ENCODE peak calls at places on chromosomes 7 and 10, in ten cellular contexts. X is suprapubic skin, H is uterus, D is K562, Q is stomach, J is right lobe of liver, Y is HCT116, G is H54, S is thyroid gland, A is A549. T is an unnamed sample.

GRCh38 chr7:156703209-156703608 is 62.6 kb downstream of the RNF32 start:
- DNase-seq in D (no peak), G (no peak), S (peak), H (no peak), A (no peak), Q (no peak), Y (no peak), X (no peak), J (no peak), T (no peak)

GRCh38 chr10:117884592-117884991 is 162.1 kb downstream of the RAB11FIP2 start:
- DNase-seq in Y (no peak), X (no peak), S (no peak), H (no peak), D (no peak), J (no peak), G (no peak), Q (no peak), A (no peak), T (no peak)

GRCh38 chr10:112362833-112363232 is 11.1 kb upstream of the ACSL5 start:
- DNase-seq in H (peak), D (no peak), S (no peak), X (no peak), Y (no peak), Q (no peak), G (no peak), A (no peak), J (peak), T (no peak)

GRCh38 chr10:62082729-62083412 is 181.4 kb downstream of the ARID5B start:
- DNase-seq in Q (no peak), S (no peak), Y (no peak), G (no peak), A (peak), J (no peak), D (no peak), X (no peak), H (no peak), T (no peak)

GRCh38 chr10:60473557-60473956 is 83.9 kb upstream of the ANK3 start:
- DNase-seq in G (no peak), D (no peak), A (peak), J (no peak), S (no peak), Q (no peak), H (no peak), X (no peak), Y (no peak), T (no peak)

GRCh38 chr7:44740040-44740439 is 8.6 kb upstream of the ZMIZ2 start:
- DNase-seq in Q (no peak), D (no peak), X (no peak), H (no peak), G (no peak), Y (no peak), A (no peak), J (no peak), S (no peak), T (no peak)

GRCh38 chr7:75596727-75597614 is 104.9 kb downstream of the SPDYE5 start:
- DNase-seq in Y (no peak), A (peak), S (no peak), J (no peak), X (no peak), G (peak), H (no peak), D (peak), Q (no peak), T (peak)

GRCh38 chr7:151459726-151460473 is 20.0 kb upstream of the CRYGN start:
- DNase-seq in X (peak), Y (peak), J (peak), S (peak), A (peak), Q (peak), D (no peak), H (peak), G (peak), T (no peak)

GRCh38 chr7:3673524-3673923 is 372.5 kb downstream of the SDK1 start:
- DNase-seq in J (no peak), Q (peak), D (peak), X (no peak), G (peak), H (no peak), Y (no peak), S (peak), A (peak), T (peak)

GRCh38 chr10:113921571-113922370 is 67.3 kb downstream of the NHLRC2 start:
- DNase-seq in X (no peak), H (no peak), Y (no peak), Q (no peak), S (no peak), G (no peak), J (no peak), A (no peak), D (no peak), T (no peak)

GRCh38 chr10:98611432-98611831 is 164.7 kb upstream of the HPS1 start:
- DNase-seq in S (no peak), H (no peak), A (no peak), X (no peak), Q (no peak), Y (no peak), D (no peak), G (no peak), J (no peak), T (no peak)

GRCh38 chr10:104052351-104052885 is 33.3 kb downstream of the COL17A1 start:
- DNase-seq in X (no peak), S (no peak), Y (no peak), Q (peak), A (peak), J (no peak), D (no peak), G (no peak), H (no peak), T (no peak)

GRCh38 chr7:43700059-43700501 is 29.2 kb downstream of the COA1 start:
- DNase-seq in X (no peak), G (no peak), Q (no peak), Y (peak), A (peak), S (no peak), D (peak), H (no peak), J (no peak), T (peak)

GRCh38 chr10:74322141-74322540 is 171.1 kb downstream of the ADK start:
- DNase-seq in A (no peak), J (no peak), G (no peak), X (no peak), Q (no peak), Y (no peak), H (no peak), S (no peak), D (no peak), T (peak)

GRCh38 chr7:41207141-41207540 is 495.7 kb downstream of the INHBA start:
- DNase-seq in H (no peak), G (no peak), Y (no peak), X (no peak), Q (no peak), J (no peak), S (no peak), A (no peak), D (no peak), T (no peak)

GRCh38 chr10:119693262-119693957 is 32.4 kb upstream of the INPP5F start:
- DNase-seq in X (no peak), H (no peak), Y (no peak), A (no peak), S (no peak), J (no peak), D (no peak), Q (no peak), G (no peak), T (peak)

GRCh38 chr7:151062399-151063211 is 3.2 kb downstream of the SLC4A2 start:
- DNase-seq in X (no peak), J (peak), H (peak), Q (peak), S (no peak), D (peak), G (peak), Y (peak), A (peak), T (no peak)

GRCh38 chr7:115346685-115347084 is 424.8 kb downstream of the MDFIC start:
- DNase-seq in S (no peak), Q (no peak), Y (no peak), A (no peak), D (no peak), J (no peak), H (no peak), X (no peak), G (no peak), T (no peak)

GRCh38 chr7:71237945-71238344 is 106.0 kb downstream of the GALNT17 start:
- DNase-seq in S (peak), D (no peak), A (no peak), X (no peak), Y (no peak), J (no peak), H (peak), G (no peak), Q (no peak), T (no peak)

GRCh38 chr10:69883256-69883655 is 81.5 kb downstream of the COL13A1 start:
- DNase-seq in D (peak), G (no peak), S (peak), Q (peak), A (peak), X (no peak), J (peak), H (no peak), Y (no peak), T (no peak)

GRCh38 chr10:17232276-17232987 is 4.4 kb downstream of the VIM start:
- DNase-seq in J (no peak), A (no peak), H (no peak), Q (no peak), X (no peak), Y (no peak), G (no peak), S (no peak), D (no peak), T (no peak)

GRCh38 chr10:17229717-17229966 is 1.6 kb downstream of the VIM start:
- DNase-seq in S (no peak), G (no peak), Y (no peak), H (no peak), D (no peak), X (peak), J (no peak), A (peak), Q (no peak), T (no peak)

GRCh38 chr10:17229016-17229716 is 1.1 kb downstream of the VIM start:
- DNase-seq in X (peak), H (peak), S (peak), J (peak), Y (no peak), D (peak), G (peak), Q (peak), A (peak), T (peak)

GRCh38 chr10:17228081-17229015 is at the start of gene VIM:
- DNase-seq in H (peak), A (peak), G (peak), Q (peak), D (peak), Y (peak), X (peak), J (peak), S (peak), T (peak)

GRCh38 chr10:17229967-17230682 is 2.1 kb downstream of the VIM start:
- DNase-seq in Y (peak), S (peak), H (peak), X (peak), J (peak), G (no peak), Q (peak), D (peak), A (peak), T (peak)
- TF ChIP-seq POLR2A in Y (no peak), S (no peak), H (peak), X (peak), J (peak), G (peak), Q (no peak), D (peak), A (peak), T (no peak)

DNA sequence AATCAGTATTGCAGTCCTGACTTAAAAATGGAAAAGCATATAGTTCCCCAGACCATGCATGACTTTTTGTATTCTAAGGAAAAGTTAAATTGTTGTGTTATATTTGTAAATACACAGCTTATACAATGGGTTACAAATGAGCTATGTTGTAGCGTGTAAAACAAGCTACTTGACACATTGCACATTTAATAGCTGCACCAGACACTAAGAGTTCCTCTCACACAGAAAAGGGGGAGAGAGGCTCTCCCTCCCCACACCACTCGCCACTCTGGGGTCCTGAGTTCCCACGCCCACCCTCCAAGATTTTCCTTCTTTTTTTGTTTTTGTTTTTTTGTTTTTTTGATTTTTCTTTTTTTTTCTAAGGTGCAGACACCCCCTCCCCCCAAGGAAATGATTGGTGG is 6.3 kb downstream of the KLF6 start:
- DNase-seq in D (no peak), J (no peak), X (no peak), H (no peak), Y (no peak), S (no peak), Q (no peak), G (no peak), A (no peak), T (no peak)
- TF ChIP-seq POLR2A in D (no peak), J (no peak), X (no peak), H (no peak), Y (no peak), S (no peak), Q (no peak), G (no peak), A (no peak), T (no peak)

DNA sequence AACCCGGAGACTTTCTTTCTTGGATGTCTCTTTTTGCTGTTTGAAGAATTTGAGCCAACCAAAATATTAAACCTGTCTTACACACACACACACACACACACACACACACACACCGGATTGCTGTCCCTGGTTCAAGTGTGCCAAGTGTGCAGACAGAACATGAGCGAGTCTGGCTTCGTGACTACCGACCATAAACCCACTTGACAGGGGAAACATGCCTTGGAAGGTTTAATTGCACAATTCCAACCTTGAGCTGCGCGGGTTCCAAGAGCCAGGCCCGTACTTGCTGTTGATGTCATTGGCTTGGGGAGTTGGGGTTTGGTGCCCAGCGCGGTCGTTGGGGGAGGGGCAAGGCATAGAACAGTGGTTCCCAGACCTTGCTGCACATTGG is 1.7 kb downstream of the EGFR start:
- DNase-seq in X (peak), S (peak), G (no peak), Y (no peak), H (peak), A (peak), D (no peak), Q (no peak), J (peak), T (no peak)
- TF ChIP-seq POLR2A in X (no peak), S (no peak), G (no peak), Y (no peak), H (no peak), A (no peak), D (no peak), Q (no peak), J (no peak), T (no peak)

GRCh38 chr10:97338041-97338440 is 3.5 kb upstream of the FRAT2 start:
- DNase-seq in X (no peak), J (no peak), D (no peak), G (no peak), H (no peak), A (no peak), Y (no peak), Q (no peak), S (no peak), T (no peak)

GRCh38 chr10:97335995-97336394 is 1.5 kb upstream of the FRAT2 start:
- DNase-seq in H (no peak), J (no peak), X (no peak), Y (no peak), D (no peak), S (no peak), Q (no peak), A (no peak), G (no peak), T (no peak)

GRCh38 chr10:97335188-97335619 is 675 bp upstream of the FRAT2 start:
- DNase-seq in G (no peak), Q (no peak), A (no peak), H (no peak), S (no peak), D (no peak), Y (no peak), J (peak), X (peak), T (no peak)

GRCh38 chr10:97336446-97336845 is 1.9 kb upstream of the FRAT2 start:
- DNase-seq in J (no peak), G (no peak), A (no peak), S (no peak), Y (no peak), H (no peak), D (no peak), Q (no peak), X (no peak), T (no peak)

DNA sequence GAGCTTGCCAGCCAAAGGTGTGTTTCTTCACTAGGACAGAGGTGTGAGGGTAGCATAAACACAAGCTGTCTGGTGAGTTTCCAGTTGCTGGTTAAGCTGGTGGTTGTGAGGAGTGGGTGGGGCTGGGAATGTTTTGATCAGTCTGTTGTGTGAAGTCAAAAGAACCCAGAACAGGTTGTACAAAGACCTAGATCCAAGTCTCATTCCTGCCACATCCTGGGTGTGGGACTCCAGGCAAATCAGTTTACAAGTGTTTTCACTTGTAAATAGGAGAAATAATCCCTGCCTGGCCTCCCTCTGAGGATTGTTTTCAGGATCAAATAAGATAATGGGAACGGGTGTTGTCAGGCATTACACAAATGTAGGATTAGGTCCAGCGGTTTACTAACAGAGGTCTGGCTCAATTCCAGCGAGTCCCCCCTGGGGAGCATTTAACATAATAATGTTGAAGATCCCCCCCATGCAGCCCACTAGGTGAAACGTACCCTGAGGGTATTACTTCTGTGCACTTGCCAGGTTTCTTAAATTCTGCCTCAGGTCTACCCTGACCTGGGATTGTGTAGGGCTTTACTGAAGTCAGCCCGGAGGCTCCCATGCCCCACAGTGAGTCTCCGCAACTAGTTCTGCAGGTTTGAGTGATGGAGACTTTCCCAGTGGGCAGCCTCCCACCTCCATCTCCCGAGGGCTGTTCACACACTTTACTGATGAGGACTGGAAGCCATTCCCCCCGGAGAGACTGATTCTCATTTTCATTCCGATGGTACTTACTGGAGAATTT is 2.6 kb upstream of the FRAT2 start:
- DNase-seq in S (peak), D (no peak), Y (no peak), H (no peak), A (no peak), X (peak), G (no peak), J (no peak), Q (peak), T (no peak)
- TF ChIP-seq POLR2A in S (no peak), D (no peak), Y (no peak), H (no peak), A (no peak), X (no peak), G (no peak), J (no peak), Q (no peak), T (no peak)

GRCh38 chr7:30135271-30135550 is 425 bp downstream of the MTURN start:
- DNase-seq in J (no peak), H (no peak), Q (no peak), X (no peak), S (no peak), A (no peak), G (no peak), D (no peak), Y (no peak), T (no peak)

GRCh38 chr7:30136339-30136738 is 1.6 kb downstream of the MTURN start:
- DNase-seq in S (peak), Q (no peak), A (no peak), H (no peak), D (no peak), J (no peak), G (no peak), X (no peak), Y (no peak), T (no peak)

GRCh38 chr7:30135551-30136271 is 925 bp downstream of the MTURN start:
- DNase-seq in Y (no peak), G (peak), D (no peak), A (peak), S (peak), Q (peak), J (peak), H (peak), X (peak), T (peak)

GRCh38 chr7:30134011-30134410 is 775 bp upstream of the MTURN start:
- DNase-seq in A (no peak), Q (no peak), G (no peak), S (no peak), D (no peak), J (no peak), X (no peak), H (no peak), Y (no peak), T (no peak)

GRCh38 chr7:30134523-30135270 is at the start of gene MTURN:
- DNase-seq in Y (peak), A (peak), S (peak), D (peak), X (peak), G (peak), H (peak), Q (peak), J (peak), T (peak)
- TF ChIP-seq POLR2A in Y (no peak), A (no peak), S (peak), D (no peak), X (peak), G (peak), H (peak), Q (no peak), J (peak), T (no peak)

GRCh38 chr7:100079024-100079560 is 2.4 kb downstream of the ZNF3 start:
- DNase-seq in H (no peak), Y (no peak), D (no peak), X (no peak), Q (no peak), A (no peak), S (no peak), J (no peak), G (no peak), T (no peak)

GRCh38 chr7:100080895-100081534 is 508 bp downstream of the ZNF3 start:
- DNase-seq in A (no peak), D (no peak), Q (no peak), X (no peak), S (peak), J (peak), Y (no peak), H (no peak), G (no peak), T (peak)

GRCh38 chr7:100085515-100085914 is 3.3 kb upstream of the COPS6 start:
- DNase-seq in J (no peak), H (no peak), A (no peak), D (no peak), S (no peak), Q (no peak), X (no peak), Y (no peak), G (no peak), T (peak)

GRCh38 chr7:100082978-100083377 is 1.5 kb upstream of the ZNF3 start:
- DNase-seq in D (no peak), Y (no peak), A (no peak), J (no peak), Q (no peak), G (no peak), S (no peak), H (no peak), X (no peak), T (no peak)

DNA sequence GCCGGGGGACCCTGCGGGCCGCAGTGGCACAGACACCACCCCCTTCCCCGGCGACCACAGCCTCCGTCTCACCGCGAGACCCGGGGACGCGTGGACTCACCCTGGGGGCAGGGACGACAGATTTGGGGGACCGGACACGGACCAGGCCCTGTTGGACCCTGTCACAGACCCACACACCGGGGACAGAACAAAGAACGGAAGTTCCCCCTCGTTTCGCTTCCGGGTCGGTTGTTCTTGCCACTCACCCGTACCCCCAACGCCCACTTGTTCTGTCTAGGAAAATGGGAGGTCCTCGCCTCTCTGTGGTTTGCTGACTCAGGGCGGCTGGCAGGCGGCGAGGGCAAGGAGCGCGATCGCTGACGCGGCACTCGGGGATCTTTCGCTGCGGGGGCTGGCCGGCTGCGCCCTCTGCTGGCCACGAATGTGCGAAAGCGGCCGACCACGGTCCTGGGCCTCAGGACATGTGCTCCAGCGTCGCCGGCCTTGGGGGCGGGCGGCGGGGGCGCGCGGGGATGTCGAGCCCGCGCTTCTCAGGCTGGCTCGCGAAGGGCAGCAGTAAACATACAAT is at the start of gene ZNF3:
- DNase-seq in Y (peak), G (peak), X (peak), A (peak), H (peak), Q (peak), D (peak), J (peak), S (peak), T (peak)
- TF ChIP-seq POLR2A in Y (peak), G (peak), X (peak), A (peak), H (peak), Q (no peak), D (peak), J (peak), S (no peak), T (peak)

GRCh38 chr7:73828107-73828803 is 2.5 kb upstream of the CLDN4 start:
- DNase-seq in D (peak), A (peak), G (peak), H (peak), X (no peak), J (no peak), Y (peak), S (no peak), Q (peak), T (peak)
- TF ChIP-seq POLR2A in D (no peak), A (no peak), G (no peak), H (no peak), X (no peak), J (no peak), Y (peak), S (peak), Q (no peak), T (no peak)